ENCODE peak calls at places on chromosomes 12 and 14, in ten cellular contexts. Y is lower leg skin, N is stomach, T is WTC11, X is mucosa of descending colon, F is fibroblast of pulmonary artery, E is choroid plexus epithelial cell, O is GM13977, L is astrocyte of the spinal cord, D is Panc1. V is an unnamed sample.

GRCh38 chr14:67532998-67533753 is at the start of gene PLEKHH1:
- DNase-seq in X (peak), N (peak), F (peak), Y (peak), L (peak), O (peak), T (peak), D (no peak), E (peak), V (peak)

GRCh38 chr12:70835948-70836347 is 84.6 kb downstream of the PTPRR start:
- DNase-seq in D (no peak), Y (no peak), E (no peak), N (no peak), F (no peak), X (no peak), L (no peak), T (no peak), O (no peak), V (no peak)

GRCh38 chr12:34406996-34407300 is 384.7 kb downstream of the ALG10 start:
- DNase-seq in X (no peak), Y (peak), O (no peak), E (no peak), D (no peak), F (no peak), N (no peak), L (no peak), T (peak), V (no peak)

GRCh38 chr12:113971392-113971791 is 5.3 kb upstream of the RBM19 start:
- DNase-seq in T (no peak), L (no peak), N (no peak), O (no peak), F (no peak), Y (no peak), D (no peak), X (no peak), E (no peak), V (no peak)

GRCh38 chr12:122943196-122943595 is 23.1 kb downstream of the ABCB9 start:
- DNase-seq in E (no peak), T (no peak), L (no peak), Y (no peak), O (no peak), X (no peak), N (no peak), D (no peak), F (peak), V (no peak)

GRCh38 chr12:64452559-64453329 is 824 bp downstream of the TBK1 start:
- DNase-seq in N (peak), L (peak), X (peak), F (peak), Y (no peak), D (no peak), T (no peak), E (peak), O (peak), V (peak)

GRCh38 chr12:54601841-54602240 is 13.4 kb upstream of the PPP1R1A start:
- DNase-seq in D (no peak), T (no peak), F (no peak), E (peak), Y (no peak), O (no peak), N (no peak), L (no peak), X (no peak), V (no peak)

GRCh38 chr12:6603095-6603567 is 4.0 kb downstream of the CHD4 start:
- DNase-seq in X (no peak), E (peak), O (peak), L (peak), D (no peak), Y (peak), T (no peak), N (no peak), F (peak), V (no peak)

GRCh38 chr14:30211326-30211725 is 283.7 kb upstream of the PRKD1 start:
- DNase-seq in X (no peak), T (no peak), O (no peak), F (peak), L (peak), N (no peak), D (no peak), Y (no peak), E (peak), V (no peak)

GRCh38 chr14:99744199-99744872 is 48.9 kb upstream of the EML1 start:
- DNase-seq in F (peak), X (no peak), Y (no peak), T (peak), N (no peak), L (peak), E (peak), D (no peak), O (no peak), V (no peak)

GRCh38 chr14:99742074-99742473 is 51.1 kb upstream of the EML1 start:
- DNase-seq in E (no peak), T (no peak), X (no peak), O (no peak), F (no peak), L (no peak), N (no peak), D (no peak), Y (no peak), V (no peak)

GRCh38 chr14:99740411-99740810 is 52.8 kb upstream of the EML1 start:
- DNase-seq in F (no peak), L (no peak), Y (no peak), O (no peak), X (no peak), E (no peak), N (no peak), D (no peak), T (no peak), V (no peak)

GRCh38 chr14:99742509-99743487 is 50.4 kb upstream of the EML1 start:
- DNase-seq in O (no peak), E (no peak), N (no peak), D (no peak), Y (no peak), X (no peak), L (no peak), F (no peak), T (no peak), V (no peak)

DNA sequence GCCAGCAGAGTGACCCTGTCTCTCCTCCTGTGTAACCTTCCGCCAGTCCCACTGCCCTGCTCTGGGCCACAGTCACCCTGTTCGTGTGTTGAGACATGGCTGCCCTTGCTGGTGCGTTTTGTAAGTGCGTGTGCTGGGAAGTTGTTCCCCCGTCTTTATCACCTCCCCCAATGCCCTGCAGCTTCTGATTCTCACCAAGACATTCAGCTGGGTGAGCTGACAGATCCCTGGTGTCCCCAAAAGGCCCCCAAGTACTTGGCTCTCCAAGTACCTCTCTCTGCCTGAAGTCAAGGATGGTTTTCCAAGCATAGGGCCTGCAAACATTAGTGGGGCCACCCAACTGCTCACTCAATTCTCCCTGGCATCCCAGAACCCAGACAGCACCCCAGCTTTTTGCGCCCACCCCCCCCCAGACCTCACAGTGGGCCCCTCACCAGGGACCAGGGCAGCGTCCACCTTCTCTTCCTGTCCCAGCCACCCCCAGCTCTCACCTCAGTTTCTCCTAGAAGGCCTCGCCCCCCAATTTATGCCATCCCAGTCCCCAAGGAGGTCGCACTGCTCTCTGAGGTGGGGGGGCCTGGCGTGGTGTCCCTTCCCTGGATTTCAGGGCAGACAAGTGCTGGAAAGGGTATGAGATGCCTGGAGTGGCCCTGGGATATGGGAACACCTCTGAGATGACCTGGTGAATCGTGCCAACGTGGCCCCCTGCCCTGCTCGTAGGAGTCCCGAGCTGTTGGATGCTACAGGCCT is 51.8 kb upstream of the EML1 start:
- DNase-seq in N (no peak), T (no peak), X (no peak), D (no peak), F (no peak), L (no peak), E (no peak), O (no peak), Y (no peak), V (no peak)
- TF ChIP-seq CTCF in N (no peak), T (no peak), X (no peak), D (no peak), F (no peak), L (no peak), E (no peak), O (no peak), Y (no peak), V (no peak)

GRCh38 chr14:49033131-49033530 is 553.0 kb downstream of the RPS29 start:
- DNase-seq in T (peak), N (no peak), D (no peak), F (no peak), L (no peak), Y (no peak), X (no peak), O (no peak), E (no peak), V (no peak)
- TF ChIP-seq CTCF in T (no peak), N (no peak), D (no peak), F (no peak), L (no peak), Y (no peak), X (no peak), O (no peak), E (no peak), V (no peak)

GRCh38 chr12:25130741-25131188 is 64.2 kb downstream of the DNAI7 start:
- DNase-seq in N (no peak), E (peak), T (no peak), Y (no peak), D (peak), L (peak), X (no peak), O (peak), F (peak), V (peak)
- TF ChIP-seq CTCF in N (peak), E (peak), T (peak), Y (no peak), D (peak), L (peak), X (no peak), O (peak), F (peak), V (peak)

DNA sequence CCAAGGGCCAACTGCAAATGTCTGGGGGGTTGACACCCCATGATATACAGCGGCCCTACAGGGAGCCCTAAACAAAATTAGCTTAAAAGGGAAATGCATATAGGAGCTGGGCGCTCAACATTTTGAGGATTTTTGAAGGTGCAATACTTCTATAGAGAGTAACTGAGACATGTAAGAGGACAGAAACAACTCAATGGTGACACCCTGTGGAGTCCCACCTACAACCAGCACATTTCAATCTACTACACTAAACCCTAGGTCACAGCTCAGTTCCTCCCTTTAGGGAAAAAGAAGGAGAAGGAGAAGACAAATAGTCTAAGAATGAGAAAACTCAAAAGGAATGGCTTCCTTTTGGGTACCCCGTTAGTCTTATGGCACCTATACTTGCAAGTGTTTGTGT is 1010.5 kb upstream of the NOVA1 start:
- DNase-seq in O (no peak), N (no peak), Y (no peak), E (no peak), D (no peak), X (no peak), F (no peak), T (no peak), L (no peak), V (no peak)
- TF ChIP-seq CTCF in O (no peak), N (no peak), Y (no peak), E (no peak), D (no peak), X (no peak), F (no peak), T (no peak), L (peak), V (no peak)

GRCh38 chr14:56116128-56116900 is 1.9 kb upstream of the PELI2 start:
- DNase-seq in X (no peak), T (no peak), F (no peak), D (no peak), Y (no peak), E (no peak), O (no peak), L (no peak), N (no peak), V (no peak)

GRCh38 chr14:56118611-56119181 is 485 bp downstream of the PELI2 start:
- DNase-seq in L (no peak), E (no peak), Y (no peak), X (peak), O (peak), F (no peak), N (peak), D (no peak), T (no peak), V (peak)

GRCh38 chr14:56119221-56119967 is 1.2 kb downstream of the PELI2 start:
- DNase-seq in X (peak), L (peak), Y (no peak), T (peak), F (peak), N (peak), O (peak), D (no peak), E (peak), V (peak)

GRCh38 chr14:56120091-56120632 is 2.0 kb downstream of the PELI2 start:
- DNase-seq in X (peak), T (no peak), Y (no peak), F (peak), N (no peak), E (peak), D (no peak), O (no peak), L (peak), V (no peak)

GRCh38 chr14:56117765-56118610 is at the start of gene PELI2:
- DNase-seq in T (peak), Y (peak), O (peak), E (peak), N (peak), X (peak), F (peak), D (no peak), L (peak), V (peak)
- TF ChIP-seq CTCF in T (no peak), Y (no peak), O (peak), E (peak), N (no peak), X (no peak), F (no peak), D (no peak), L (peak), V (no peak)

V was measured in GM20000.